ENCODE peak calls at places on chromosome 15, in five cellular contexts. R is body of pancreas; Z is CD4-positive, CD25-positive, alpha-beta regulatory T cell; B is endodermal cell; K is mammary epithelial cell. C is an unnamed sample. For H3K27me3, the result is how much of the 10 kb centered on the place peaks cover.

GRCh38 chr15:79769081-79769481 is 127.7 kb downstream of the MTHFS start:
- DNase-seq in K (peak), Z (peak), R (no peak), B (no peak), C (no peak)

GRCh38 chr15:69757186-69757585 is 304.6 kb downstream of the RPLP1 start:
- DNase-seq in Z (no peak), K (peak), R (no peak), B (no peak), C (peak)

GRCh38 chr15:101537681-101538080 is 48.2 kb upstream of the PCSK6 start:
- DNase-seq in Z (no peak), B (no peak), R (no peak), K (no peak), C (no peak)

GRCh38 chr15:70324001-70324974 is 226.6 kb upstream of the TLE3 start:
- DNase-seq in Z (no peak), R (no peak), K (peak), B (no peak), C (no peak)

GRCh38 chr15:80789296-80789695 is 10.1 kb downstream of the CEMIP start:
- DNase-seq in B (no peak), R (no peak), K (no peak), Z (no peak), C (no peak)

GRCh38 chr15:24856397-24857093 is 98.2 kb upstream of the SNRPN start:
- DNase-seq in Z (no peak), B (peak), K (no peak), R (no peak), C (no peak)

GRCh38 chr15:29670266-29670665 is 152.0 kb downstream of the TJP1 start:
- DNase-seq in Z (no peak), R (no peak), K (no peak), B (peak), C (no peak)

GRCh38 chr15:35427091-35427490 is 118.9 kb downstream of the DPH6 start:
- DNase-seq in K (peak), Z (no peak), B (no peak), R (no peak), C (no peak)

GRCh38 chr15:57654136-57654845 is 52.2 kb upstream of the POLR2M start:
- DNase-seq in B (no peak), Z (no peak), R (no peak), K (no peak), C (no peak)

GRCh38 chr15:67063689-67064606 is 1.5 kb upstream of the SMAD3 start:
- DNase-seq in Z (no peak), R (peak), K (no peak), B (peak), C (no peak)

GRCh38 chr15:25899870-25900269 is 36.7 kb upstream of the ATP10A start:
- DNase-seq in R (no peak), K (no peak), Z (no peak), B (no peak), C (no peak)

GRCh38 chr15:101008158-101009139 is 89.3 kb downstream of the LRRK1 start:
- DNase-seq in B (peak), Z (peak), R (peak), K (peak), C (peak)

GRCh38 chr15:82914396-82914795 is 38.1 kb downstream of the HOMER2 start:
- DNase-seq in Z (no peak), R (no peak), B (no peak), K (no peak), C (no peak)

GRCh38 chr15:70974004-70974832 is 81.6 kb downstream of the LRRC49 start:
- DNase-seq in R (no peak), Z (no peak), K (peak), B (no peak), C (no peak)

GRCh38 chr15:42198516-42198915 is 9.6 kb downstream of the VPS39 start:
- DNase-seq in Z (no peak), K (no peak), B (no peak), R (no peak), C (no peak)

GRCh38 chr15:41790756-41791546 is 16.7 kb downstream of the MAPKBP1 start:
- DNase-seq in K (peak), R (no peak), Z (no peak), B (no peak), C (no peak)

GRCh38 chr15:101501703-101502373 is 12.3 kb upstream of the PCSK6 start:
- DNase-seq in B (peak), Z (peak), K (no peak), R (no peak), C (peak)

GRCh38 chr15:38588672-38589071 is 24.1 kb upstream of the RASGRP1 start:
- DNase-seq in R (no peak), K (peak), Z (no peak), B (no peak), C (no peak)

GRCh38 chr15:63381301-63382192 is at the start of gene CA12:
- DNase-seq in K (peak), B (peak), R (peak), Z (no peak), C (no peak)

GRCh38 chr15:61715082-61715481 is 345.2 kb downstream of the VPS13C start:
- DNase-seq in R (peak), K (peak), B (no peak), Z (no peak), C (no peak)

GRCh38 chr15:77606142-77607034 is 26.3 kb downstream of the LINGO1 start:
- DNase-seq in K (no peak), Z (no peak), R (no peak), B (no peak), C (no peak)

GRCh38 chr15:92954578-92954977 is 54.5 kb downstream of the CHD2 start:
- DNase-seq in K (no peak), R (no peak), Z (no peak), B (no peak), C (no peak)

GRCh38 chr15:64934023-64934422 is 22.3 kb downstream of the ANKDD1A start:
- DNase-seq in K (no peak), B (no peak), R (no peak), Z (no peak), C (no peak)

GRCh38 chr15:34584996-34585395 is 1.5 kb upstream of the GOLGA8B start:
- DNase-seq in B (no peak), K (no peak), Z (no peak), R (no peak), C (no peak)

GRCh38 chr15:70488941-70489848 is 274.2 kb downstream of the UACA start:
- DNase-seq in R (no peak), K (no peak), B (no peak), Z (no peak), C (no peak)

GRCh38 chr15:63984331-63984730 is 62.0 kb downstream of the DAPK2 start:
- DNase-seq in K (no peak), R (no peak), Z (no peak), B (no peak), C (no peak)

DNA sequence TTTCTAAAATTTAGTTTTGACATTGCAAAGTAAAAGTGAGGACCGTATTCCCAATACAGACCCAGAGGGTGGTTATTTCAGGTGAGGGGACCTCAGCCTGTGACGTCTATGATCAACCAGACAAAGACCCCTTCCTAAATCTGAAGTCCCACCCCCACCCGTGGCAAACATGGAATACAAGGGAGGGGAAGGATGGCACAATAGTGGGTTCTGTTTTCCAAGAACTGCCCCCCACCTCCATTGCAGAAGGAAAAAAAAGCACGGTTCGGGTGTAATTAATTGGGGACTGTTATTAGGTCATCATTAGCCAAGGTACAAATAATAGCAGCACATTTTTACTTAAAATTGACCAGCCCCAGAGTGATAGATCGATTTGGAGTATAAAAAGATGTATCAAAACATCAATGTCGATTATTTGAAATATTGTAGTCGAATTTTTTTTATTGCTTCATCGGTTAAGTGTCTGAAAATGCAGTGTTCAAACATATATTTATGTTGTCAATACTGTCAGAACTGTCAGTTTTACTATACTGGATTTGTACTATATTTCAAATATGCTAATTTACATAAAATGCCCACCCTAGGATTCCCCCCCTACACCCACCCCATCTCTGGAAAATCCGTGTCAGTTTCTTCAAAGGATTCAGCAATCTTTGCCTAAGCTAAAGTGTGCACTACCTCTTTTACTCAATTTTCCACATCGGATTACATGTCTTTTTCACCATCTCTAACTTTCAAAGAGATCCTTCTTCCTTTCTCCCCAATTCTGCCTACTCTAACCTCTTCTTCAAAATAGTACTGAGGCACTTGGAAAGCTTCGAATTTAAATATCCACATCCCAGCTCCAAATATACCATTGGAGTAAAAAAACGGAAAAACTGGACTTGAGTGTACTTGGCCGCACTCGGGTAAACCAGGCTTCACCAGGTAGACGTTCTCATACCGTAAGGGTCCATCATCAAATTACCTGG is 7.7 kb upstream of the MEIS2 start:
- DNase-seq in K (no peak), R (no peak), Z (no peak), B (no peak), C (no peak)
- H3K27ac ChIP-seq in K (no peak), R (no peak), Z (no peak), B (no peak), C (no peak)

DNA sequence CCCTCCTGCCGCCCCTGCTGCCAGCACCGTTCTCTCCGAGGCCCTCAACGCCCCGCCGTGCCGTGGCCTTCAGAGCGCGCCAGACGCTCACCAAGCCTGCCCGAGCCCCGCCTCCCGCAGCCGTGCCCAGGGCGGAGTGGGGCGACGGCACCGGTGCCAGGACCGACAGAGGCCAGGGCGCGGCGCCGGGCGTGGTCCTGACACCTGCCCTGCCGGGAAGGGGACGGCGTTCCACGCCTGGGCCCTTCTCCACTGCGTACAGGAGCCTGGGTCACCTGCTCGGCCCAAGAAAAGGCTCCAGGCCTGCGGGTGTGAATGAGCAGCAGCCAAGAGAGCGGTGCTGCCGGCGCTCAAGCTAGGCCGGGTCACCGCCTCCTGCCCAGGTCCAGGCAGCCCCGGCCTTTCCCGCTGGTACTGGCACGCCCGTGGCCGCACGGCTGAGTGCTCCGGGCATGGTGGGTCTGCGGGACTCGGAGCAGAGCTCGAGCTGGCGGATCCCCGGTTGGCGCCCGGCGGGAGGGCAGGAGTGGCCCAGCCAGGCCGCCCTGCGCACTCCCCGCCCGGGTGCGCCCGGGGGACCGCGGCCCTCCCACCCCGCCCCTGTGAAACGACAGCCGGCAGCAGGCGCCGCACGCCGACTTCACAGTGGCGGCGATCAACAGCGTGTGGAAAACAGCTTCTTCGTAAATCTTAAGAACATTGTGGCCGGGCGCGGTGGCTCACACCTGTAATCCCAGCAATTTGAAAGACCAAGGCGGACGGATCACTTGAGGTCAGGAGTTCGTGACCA is 4.2 kb downstream of the OCA2 start:
- DNase-seq in B (peak), Z (peak), R (peak), K (no peak), C (peak)
- H3K4me3 ChIP-seq in B (peak), Z (peak), R (no peak), K (no peak), C (peak)

GRCh38 chr15:76335129-76335850 is 1.3 kb upstream of the ISL2 start:
- DNase-seq in K (no peak), R (no peak), Z (no peak), B (peak), C (no peak)
- H3K27me3 ChIP-seq in K (under half), R (under half), Z (under half), B (half or more), C (half or more)

GRCh38 chr15:68195336-68196112 is 9.6 kb downstream of the CALML4 start:
- DNase-seq in Z (no peak), R (no peak), K (no peak), B (peak), C (no peak)
- H3K27ac ChIP-seq in Z (no peak), R (peak), K (no peak), B (no peak), C (no peak)

GRCh38 chr15:68208641-68209240 is 3.6 kb upstream of the CALML4 start:
- DNase-seq in Z (no peak), R (no peak), K (no peak), B (peak), C (no peak)
- H3K4me3 ChIP-seq in Z (no peak), R (no peak), K (no peak), B (no peak), C (no peak)